ENCODE peak calls at places on chromosomes 5 and 9, in five cellular contexts. One of them, this sample, is unnamed. For H3K4me1, the result is how much of the 10 kb centered on the place peaks cover.

GRCh38 chr5:103918668-103919367 is 356.2 kb upstream of the NUDT12 start:
- DNase-seq in lung: no peak
- DNase-seq in right lobe of liver: no peak
- DNase-seq in heart left ventricle: no peak
- DNase-seq in prostate gland: no peak
- DNase-seq in this sample: no peak

GRCh38 chr5:167916706-167917105 is 374.7 kb upstream of the WWC1 start:
- DNase-seq in lung: no peak
- DNase-seq in right lobe of liver: no peak
- DNase-seq in heart left ventricle: peak
- DNase-seq in prostate gland: no peak
- DNase-seq in this sample: no peak

GRCh38 chr5:87081511-87082372 is 185.9 kb upstream of the RASA1 start:
- DNase-seq in lung: peak
- DNase-seq in right lobe of liver: no peak
- DNase-seq in heart left ventricle: no peak
- DNase-seq in prostate gland: no peak
- DNase-seq in this sample: no peak

GRCh38 chr5:138929571-138929955 is 54.4 kb upstream of the LRRTM2 start:
- DNase-seq in lung: no peak
- DNase-seq in right lobe of liver: no peak
- DNase-seq in heart left ventricle: no peak
- DNase-seq in prostate gland: no peak
- DNase-seq in this sample: no peak

GRCh38 chr9:136527721-136528710 is 17.8 kb downstream of the NOTCH1 start:
- DNase-seq in lung: no peak
- DNase-seq in right lobe of liver: no peak
- DNase-seq in heart left ventricle: no peak
- DNase-seq in prostate gland: no peak
- DNase-seq in this sample: peak

GRCh38 chr5:135481387-135481786 is 29.2 kb upstream of the TIFAB start:
- DNase-seq in lung: no peak
- DNase-seq in right lobe of liver: no peak
- DNase-seq in heart left ventricle: no peak
- DNase-seq in prostate gland: no peak
- DNase-seq in this sample: no peak

GRCh38 chr5:32601623-32602295 is 16.4 kb downstream of the SUB1 start:
- DNase-seq in lung: no peak
- DNase-seq in right lobe of liver: no peak
- DNase-seq in heart left ventricle: no peak
- DNase-seq in prostate gland: no peak
- DNase-seq in this sample: no peak

GRCh38 chr9:36137392-36138004 is 965 bp downstream of the GLIPR2 start:
- DNase-seq in lung: no peak
- DNase-seq in right lobe of liver: no peak
- DNase-seq in heart left ventricle: no peak
- DNase-seq in prostate gland: no peak
- DNase-seq in this sample: peak

GRCh38 chr5:132206782-132207181 is 20.9 kb downstream of the P4HA2 start:
- DNase-seq in lung: no peak
- DNase-seq in right lobe of liver: no peak
- DNase-seq in heart left ventricle: no peak
- DNase-seq in prostate gland: no peak
- DNase-seq in this sample: no peak
- H3K4me1 ChIP-seq in lung: under half
- H3K4me1 ChIP-seq in right lobe of liver: under half
- H3K4me1 ChIP-seq in heart left ventricle: half or more
- H3K4me1 ChIP-seq in prostate gland: under half
- H3K4me1 ChIP-seq in this sample: under half

GRCh38 chr9:129239946-129240490 is 62.0 kb upstream of the IER5L start:
- DNase-seq in lung: no peak
- DNase-seq in right lobe of liver: peak
- DNase-seq in heart left ventricle: no peak
- DNase-seq in prostate gland: no peak
- DNase-seq in this sample: no peak
- H3K4me1 ChIP-seq in lung: under half
- H3K4me1 ChIP-seq in right lobe of liver: under half
- H3K4me1 ChIP-seq in heart left ventricle: under half
- H3K4me1 ChIP-seq in prostate gland: under half
- H3K4me1 ChIP-seq in this sample: under half

DNA sequence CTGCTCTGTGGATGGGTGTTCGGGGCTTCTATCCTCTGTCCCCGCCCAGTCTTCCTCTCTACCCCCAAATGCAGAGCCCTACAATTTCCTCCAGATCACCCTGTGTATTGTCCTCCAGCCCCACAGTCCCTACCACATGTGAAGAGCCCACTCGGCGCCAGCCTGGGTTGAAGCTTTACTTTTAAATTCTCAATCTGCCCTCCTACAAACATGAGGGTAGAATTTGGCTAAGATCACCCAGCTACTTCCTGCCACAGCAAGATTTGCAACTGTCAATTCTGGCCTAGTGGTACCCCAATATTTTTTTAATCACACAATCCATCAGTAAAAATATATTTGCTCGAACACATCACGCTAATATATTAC is 3.9 kb downstream of the AKNA start:
- DNase-seq in lung: no peak
- DNase-seq in right lobe of liver: no peak
- DNase-seq in heart left ventricle: no peak
- DNase-seq in prostate gland: no peak
- DNase-seq in this sample: no peak
- H3K4me1 ChIP-seq in lung: under half
- H3K4me1 ChIP-seq in right lobe of liver: under half
- H3K4me1 ChIP-seq in heart left ventricle: half or more
- H3K4me1 ChIP-seq in prostate gland: under half
- H3K4me1 ChIP-seq in this sample: under half

GRCh38 chr5:14204011-14204670 is 61.0 kb downstream of the TRIO start:
- DNase-seq in lung: no peak
- DNase-seq in right lobe of liver: no peak
- DNase-seq in heart left ventricle: no peak
- DNase-seq in prostate gland: no peak
- DNase-seq in this sample: no peak

GRCh38 chr5:14206028-14206725 is 63.0 kb downstream of the TRIO start:
- DNase-seq in lung: no peak
- DNase-seq in right lobe of liver: no peak
- DNase-seq in heart left ventricle: no peak
- DNase-seq in prostate gland: no peak
- DNase-seq in this sample: no peak

GRCh38 chr5:14202462-14202861 is 59.3 kb downstream of the TRIO start:
- DNase-seq in lung: no peak
- DNase-seq in right lobe of liver: no peak
- DNase-seq in heart left ventricle: no peak
- DNase-seq in prostate gland: no peak
- DNase-seq in this sample: no peak

GRCh38 chr5:14201325-14202061 is 58.4 kb downstream of the TRIO start:
- DNase-seq in lung: no peak
- DNase-seq in right lobe of liver: no peak
- DNase-seq in heart left ventricle: no peak
- DNase-seq in prostate gland: no peak
- DNase-seq in this sample: no peak

GRCh38 chr5:14204785-14205321 is 61.7 kb downstream of the TRIO start:
- DNase-seq in lung: peak
- DNase-seq in right lobe of liver: peak
- DNase-seq in heart left ventricle: peak
- DNase-seq in prostate gland: peak
- DNase-seq in this sample: peak
- H3K4me1 ChIP-seq in lung: under half
- H3K4me1 ChIP-seq in right lobe of liver: under half
- H3K4me1 ChIP-seq in heart left ventricle: half or more
- H3K4me1 ChIP-seq in prostate gland: under half
- H3K4me1 ChIP-seq in this sample: under half

GRCh38 chr5:116524505-116524904 is 50.1 kb downstream of the SEMA6A start:
- DNase-seq in lung: no peak
- DNase-seq in right lobe of liver: no peak
- DNase-seq in heart left ventricle: no peak
- DNase-seq in prostate gland: no peak
- DNase-seq in this sample: no peak

GRCh38 chr5:116524051-116524450 is 50.6 kb downstream of the SEMA6A start:
- DNase-seq in lung: no peak
- DNase-seq in right lobe of liver: no peak
- DNase-seq in heart left ventricle: no peak
- DNase-seq in prostate gland: no peak
- DNase-seq in this sample: no peak

GRCh38 chr5:116520706-116521105 is 53.9 kb downstream of the SEMA6A start:
- DNase-seq in lung: no peak
- DNase-seq in right lobe of liver: no peak
- DNase-seq in heart left ventricle: peak
- DNase-seq in prostate gland: no peak
- DNase-seq in this sample: no peak

GRCh38 chr5:116521173-116521872 is 53.3 kb downstream of the SEMA6A start:
- DNase-seq in lung: no peak
- DNase-seq in right lobe of liver: no peak
- DNase-seq in heart left ventricle: peak
- DNase-seq in prostate gland: no peak
- DNase-seq in this sample: no peak

GRCh38 chr5:116522737-116523136 is 51.9 kb downstream of the SEMA6A start:
- DNase-seq in lung: no peak
- DNase-seq in right lobe of liver: no peak
- DNase-seq in heart left ventricle: no peak
- DNase-seq in prostate gland: no peak
- DNase-seq in this sample: no peak
- H3K4me1 ChIP-seq in lung: under half
- H3K4me1 ChIP-seq in right lobe of liver: under half
- H3K4me1 ChIP-seq in heart left ventricle: under half
- H3K4me1 ChIP-seq in prostate gland: under half
- H3K4me1 ChIP-seq in this sample: under half